ENCODE peak calls at places on chromosomes 16 and 17, in six cellular contexts. I is T-helper 1 cell; R is activated CD4-positive, alpha-beta T cell treated with anti-CD3 and anti-CD28 coated beads, Interleukin-2, amount 50 U/mL, for 48 hours; T is H54; O is HL-60; N is stomach. A is an unnamed sample.

GRCh38 chr16:13453325-13453724 is 466.6 kb upstream of the ERCC4 start:
- DNase-seq in O (no peak), R (no peak), T (no peak), N (no peak), I (no peak), A (no peak)

GRCh38 chr16:89343501-89344291 is 126.2 kb downstream of the ZNF778 start:
- DNase-seq in I (no peak), T (peak), R (no peak), O (no peak), N (no peak), A (no peak)

GRCh38 chr16:27326738-27327585 is 13.2 kb downstream of the IL4R start:
- DNase-seq in T (peak), N (peak), R (peak), O (peak), I (peak), A (peak)

GRCh38 chr17:77322284-77322533 is 181.4 kb downstream of the SEC14L1 start:
- DNase-seq in O (no peak), T (no peak), N (no peak), R (no peak), I (no peak), A (no peak)

GRCh38 chr16:12661656-12662172 is 142.0 kb downstream of the CPPED1 start:
- DNase-seq in O (peak), T (no peak), N (no peak), R (peak), I (no peak), A (no peak)

GRCh38 chr17:47695664-47696376 is 1.9 kb downstream of the TBKBP1 start:
- DNase-seq in T (no peak), I (no peak), N (no peak), O (no peak), R (no peak), A (no peak)

GRCh38 chr17:7912927-7913524 is 3.1 kb downstream of the RNF227 start:
- DNase-seq in I (peak), N (no peak), R (peak), T (peak), O (peak), A (peak)

GRCh38 chr17:15947976-15948752 is 3.2 kb downstream of the ADORA2B start:
- DNase-seq in R (no peak), O (no peak), I (no peak), T (no peak), N (no peak), A (no peak)

GRCh38 chr16:49951568-49952195 is 73.3 kb upstream of the CNEP1R1 start:
- DNase-seq in N (no peak), O (no peak), I (no peak), T (no peak), R (no peak), A (no peak)

GRCh38 chr17:68821860-68822693 is 133.1 kb downstream of the ABCA8 start:
- DNase-seq in N (no peak), O (no peak), I (no peak), R (no peak), T (peak), A (no peak)

GRCh38 chr16:64586756-64587155 is 535.1 kb downstream of the CDH11 start:
- DNase-seq in R (no peak), N (no peak), T (no peak), O (no peak), I (no peak), A (no peak)

GRCh38 chr16:65494609-65495008 is 372.7 kb upstream of the CDH11 start:
- DNase-seq in I (no peak), N (no peak), T (no peak), O (no peak), R (no peak), A (no peak)

GRCh38 chr17:43846963-43847369 is at the start of gene CD300LG:
- DNase-seq in O (no peak), I (no peak), T (no peak), N (no peak), R (no peak), A (no peak)

A was measured in GM19239.